ENCODE peak calls at places on chromosomes 13 and 19, in six cellular contexts. R, F, C, J, E and W are unnamed samples.

GRCh38 chr19:11478167-11479089 is 2.4 kb downstream of the ELAVL3 start:
- DNase-seq in R (peak), J (no peak), E (no peak), C (no peak), F (no peak), W (no peak)

GRCh38 chr13:113762538-113762937 is 3.5 kb downstream of the TMEM255B start:
- DNase-seq in F (no peak), J (no peak), C (no peak), R (peak), E (peak), W (no peak)

GRCh38 chr19:10872551-10873107 is 1.3 kb downstream of the CARM1 start:
- DNase-seq in F (no peak), J (no peak), E (no peak), R (no peak), C (no peak), W (peak)

GRCh38 chr13:29847501-29847983 is 2.9 kb downstream of the UBL3 start:
- DNase-seq in J (peak), F (peak), C (peak), R (no peak), E (no peak), W (peak)

GRCh38 chr19:3375221-3376088 is 9.1 kb downstream of the NFIC start:
- DNase-seq in R (peak), F (no peak), E (no peak), C (peak), J (no peak), W (peak)

GRCh38 chr13:95603887-95604533 is 40.5 kb downstream of the DZIP1 start:
- DNase-seq in E (no peak), R (no peak), J (peak), F (no peak), C (peak), W (peak)

GRCh38 chr13:53782400-53783030 is 753.9 kb downstream of the OLFM4 start:
- DNase-seq in E (no peak), R (no peak), J (peak), F (no peak), C (peak), W (peak)

GRCh38 chr13:26047040-26047439 is 4.8 kb downstream of the SHISA2 start:
- DNase-seq in F (no peak), E (no peak), R (no peak), J (no peak), C (no peak), W (no peak)

GRCh38 chr13:37148501-37148900 is 43.0 kb upstream of the CSNK1A1L start:
- DNase-seq in J (no peak), C (no peak), R (no peak), F (no peak), E (no peak), W (no peak)

GRCh38 chr13:41384749-41385503 is 72.4 kb upstream of the RGCC start:
- DNase-seq in J (no peak), F (no peak), R (no peak), E (no peak), C (peak), W (peak)